ENCODE peak calls at places on chromosomes 2 and 18, in four cellular contexts. One of them, this sample, is unnamed.
A peak's percentile ranks its signal among the peaks of the same experiment; 100 is the strongest.

GRCh38 chr2:60830991-60831390 is 50.4 kb upstream of the REL start:
- DNase-seq in NCI-H345: no peak
- DNase-seq in cardiac muscle cell: no peak
- DNase-seq in GM12865: no peak
- DNase-seq in this sample: no peak

GRCh38 chr18:23585007-23585871 is 1.1 kb downstream of the NPC1 start:
- DNase-seq in GM12865: peak; percentile 40
- DNase-seq in NCI-H345: peak; percentile 47
- DNase-seq in cardiac muscle cell: peak; percentile 20
- DNase-seq in this sample: no peak

GRCh38 chr2:42568431-42569115 is at the start of gene MTA3:
- DNase-seq in cardiac muscle cell: peak; percentile 60
- DNase-seq in NCI-H345: peak; percentile 59
- DNase-seq in GM12865: peak; percentile 64
- DNase-seq in this sample: no peak

GRCh38 chr2:8076453-8077284 is 605.2 kb upstream of the ID2 start:
- DNase-seq in NCI-H345: no peak
- DNase-seq in GM12865: peak; percentile 36
- DNase-seq in cardiac muscle cell: no peak
- DNase-seq in this sample: no peak

GRCh38 chr2:228599781-228600180 is 418.3 kb upstream of the SPHKAP start:
- DNase-seq in GM12865: no peak
- DNase-seq in cardiac muscle cell: no peak
- DNase-seq in NCI-H345: no peak
- DNase-seq in this sample: no peak

GRCh38 chr2:222709191-222709891 is 37.9 kb downstream of the MOGAT1 start:
- DNase-seq in NCI-H345: no peak
- DNase-seq in cardiac muscle cell: peak; percentile 99
- DNase-seq in GM12865: peak; percentile 35
- DNase-seq in this sample: no peak

GRCh38 chr2:209648714-209649113 is 122.9 kb upstream of the UNC80 start:
- DNase-seq in cardiac muscle cell: peak; percentile 73
- DNase-seq in NCI-H345: no peak
- DNase-seq in GM12865: no peak
- DNase-seq in this sample: no peak

GRCh38 chr2:70939001-70939846 is 3.5 kb downstream of the ATP6V1B1 start:
- DNase-seq in NCI-H345: no peak
- DNase-seq in cardiac muscle cell: no peak
- DNase-seq in GM12865: no peak
- DNase-seq in this sample: no peak

GRCh38 chr2:65329551-65329950 is 101.9 kb downstream of the ACTR2 start:
- DNase-seq in GM12865: no peak
- DNase-seq in cardiac muscle cell: no peak
- DNase-seq in NCI-H345: peak; percentile 36
- DNase-seq in this sample: no peak

GRCh38 chr2:222969491-222969890 is 82.5 kb upstream of the KCNE4 start:
- DNase-seq in NCI-H345: no peak
- DNase-seq in cardiac muscle cell: peak; percentile 86
- DNase-seq in GM12865: no peak
- DNase-seq in this sample: no peak

GRCh38 chr2:60334610-60335009 is 218.8 kb downstream of the BCL11A start:
- DNase-seq in NCI-H345: no peak
- DNase-seq in GM12865: no peak
- DNase-seq in cardiac muscle cell: no peak
- DNase-seq in this sample: no peak

GRCh38 chr2:214471990-214472389 is 61.1 kb downstream of the VWC2L start:
- DNase-seq in GM12865: no peak
- DNase-seq in cardiac muscle cell: no peak
- DNase-seq in NCI-H345: no peak
- DNase-seq in this sample: no peak

GRCh38 chr2:671787-672605 is 5.2 kb downstream of the TMEM18 start:
- DNase-seq in NCI-H345: no peak
- DNase-seq in cardiac muscle cell: no peak
- DNase-seq in GM12865: no peak
- DNase-seq in this sample: no peak

GRCh38 chr2:105797298-105797819 is 52.6 kb downstream of the NCK2 start:
- DNase-seq in cardiac muscle cell: peak; percentile 79
- DNase-seq in NCI-H345: no peak
- DNase-seq in GM12865: peak; percentile 92
- DNase-seq in this sample: no peak

GRCh38 chr2:18267501-18267900 is 293.0 kb downstream of the RDH14 start:
- DNase-seq in NCI-H345: no peak
- DNase-seq in cardiac muscle cell: no peak
- DNase-seq in GM12865: no peak
- DNase-seq in this sample: no peak

GRCh38 chr2:70959851-70960832 is 18.3 kb upstream of the ANKRD53 start:
- DNase-seq in NCI-H345: no peak
- DNase-seq in cardiac muscle cell: no peak
- DNase-seq in GM12865: no peak
- DNase-seq in this sample: no peak

GRCh38 chr2:218722876-218723477 is 12.3 kb downstream of the TTLL4 start:
- DNase-seq in NCI-H345: no peak
- DNase-seq in GM12865: no peak
- DNase-seq in cardiac muscle cell: peak; percentile 30
- DNase-seq in this sample: no peak

This sample was measured in iPS DF 6.9.